ENCODE peak calls at places on chromosomes 11 and 22, in seven cellular contexts. M is PC-9, X is A549, T is RWPE1, I is fibroblast of lung, C is endodermal cell, S is HCT116. U is an unnamed sample.

GRCh38 chr22:35835998-35836691 is 118.5 kb downstream of the APOL5 start:
- DNase-seq in M (peak; percentile 88), X (peak; percentile 75), T (peak; percentile 75), I (peak; percentile 93), C (peak; percentile 79), S (peak; percentile 68), U (no peak)

GRCh38 chr22:42764895-42765363 is 44.3 kb upstream of the A4GALT start:
- DNase-seq in M (no peak), X (no peak), T (no peak), I (no peak), C (no peak), S (no peak), U (no peak)

GRCh38 chr22:38731703-38732161 is 24.1 kb downstream of the SUN2 start:
- DNase-seq in M (no peak), X (no peak), T (no peak), I (no peak), C (no peak), S (no peak), U (no peak)

GRCh38 chr22:16818538-16818937 is 6.7 kb downstream of the XKR3 start:
- DNase-seq in M (no peak), X (no peak), T (no peak), I (no peak), C (no peak), S (no peak), U (no peak)

GRCh38 chr11:83140691-83141455 is 16.1 kb upstream of the PCF11 start:
- DNase-seq in M (no peak), X (no peak), T (no peak), I (no peak), C (no peak), S (no peak), U (no peak)

GRCh38 chr11:46489668-46490560 is 98.3 kb upstream of the CHRM4 start:
- DNase-seq in M (no peak), X (peak; percentile 66), T (peak; percentile 60), I (peak; percentile 48), C (peak; percentile 66), S (peak; percentile 46), U (no peak)

GRCh38 chr11:78228467-78228866 is 39.7 kb downstream of the USP35 start:
- DNase-seq in M (peak; percentile 64), X (peak; percentile 60), T (peak; percentile 64), I (peak; percentile 41), C (peak; percentile 72), S (peak; percentile 32), U (peak; percentile 21)

GRCh38 chr11:13884159-13884799 is 78.2 kb upstream of the SPON1 start:
- DNase-seq in M (no peak), X (no peak), T (peak; percentile 46), I (peak; percentile 17), C (no peak), S (no peak), U (no peak)

GRCh38 chr11:59550842-59551650 is 39.7 kb downstream of the OR4D9 start:
- DNase-seq in M (peak; percentile 83), X (peak; percentile 95), T (peak; percentile 49), I (peak; percentile 83), C (peak; percentile 93), S (peak; percentile 91), U (peak; percentile 84)

GRCh38 chr11:10328314-10329090 is 23.6 kb downstream of the ADM start:
- DNase-seq in M (peak; percentile 69), X (no peak), T (no peak), I (peak; percentile 85), C (no peak), S (no peak), U (no peak)

GRCh38 chr11:10329356-10329755 is 24.5 kb downstream of the ADM start:
- DNase-seq in M (no peak), X (no peak), T (no peak), I (no peak), C (no peak), S (no peak), U (no peak)

GRCh38 chr11:10325398-10326079 is 20.7 kb downstream of the ADM start:
- DNase-seq in M (no peak), X (no peak), T (no peak), I (peak; percentile 92), C (no peak), S (no peak), U (no peak)

GRCh38 chr11:10326080-10326964 is 21.4 kb downstream of the ADM start:
- DNase-seq in M (peak; percentile 67), X (peak; percentile 90), T (no peak), I (peak; percentile 30), C (peak; percentile 54), S (no peak), U (no peak)

GRCh38 chr11:10327254-10327653 is 22.4 kb downstream of the ADM start:
- DNase-seq in M (no peak), X (no peak), T (no peak), I (peak; percentile 64), C (no peak), S (no peak), U (no peak)
- H3K27ac ChIP-seq in M (peak overlapping the region; percentile 34), X (peak overlapping the region; percentile 63), T (no peak overlapping the region), I (peak overlapping the region; percentile 79), C (no peak overlapping the region), S (no peak overlapping the region), U (peak overlapping the region; percentile 31)

DNA sequence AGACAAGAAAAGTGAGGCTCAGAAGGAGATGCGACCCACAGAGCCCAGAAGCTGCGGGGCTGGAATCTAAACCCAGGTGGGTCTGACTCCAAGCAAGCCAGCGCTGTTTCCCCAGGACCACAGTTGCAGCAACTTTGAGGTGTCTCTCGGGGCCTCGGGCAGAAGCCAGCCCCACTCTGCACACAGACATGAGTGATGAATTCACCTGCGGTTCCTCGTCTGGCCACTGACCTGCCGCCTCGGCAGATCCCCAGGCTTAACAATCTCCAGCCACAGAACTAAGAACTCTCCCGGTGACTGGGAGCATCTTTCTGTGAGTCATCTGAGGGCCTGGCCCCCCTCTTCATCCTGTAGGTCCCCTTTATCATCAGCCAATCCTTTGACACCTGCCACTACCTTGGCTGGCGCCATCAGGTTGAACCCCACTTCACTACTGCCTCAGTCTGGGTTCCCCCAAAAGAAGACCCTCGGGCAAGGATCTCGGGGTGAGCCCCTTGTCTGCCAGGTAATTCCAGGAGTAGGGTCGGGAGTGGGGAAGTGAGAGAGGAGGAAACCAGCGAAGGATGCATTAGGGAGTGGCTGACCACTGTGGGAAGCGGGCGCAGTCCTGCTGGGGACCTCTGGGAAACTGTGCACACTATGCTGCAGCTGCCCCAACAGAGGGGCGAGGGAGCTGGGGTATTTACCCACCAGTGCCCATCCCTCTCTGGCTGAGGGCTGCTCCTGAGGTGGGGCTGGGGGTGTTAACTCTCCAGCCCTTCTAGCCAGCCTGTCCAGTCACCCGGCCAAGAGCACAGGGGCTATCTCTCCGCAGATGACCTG is 33.0 kb upstream of the MN1 start:
- DNase-seq in M (peak; percentile 11), X (no peak), T (no peak), I (no peak), C (no peak), S (no peak), U (no peak)
- H3K27ac ChIP-seq in M (no peak overlapping the region), X (no peak overlapping the region), T (no peak overlapping the region), I (no peak overlapping the region), C (no peak overlapping the region), S (no peak overlapping the region), U (no peak overlapping the region)

GRCh38 chr11:133172349-133172748 is 360.0 kb downstream of the OPCML start:
- DNase-seq in M (no peak), X (no peak), T (no peak), I (no peak), C (no peak), S (no peak), U (no peak)
- H3K27ac ChIP-seq in M (no peak overlapping the region), X (no peak overlapping the region), T (no peak overlapping the region), I (no peak overlapping the region), C (no peak overlapping the region), S (no peak overlapping the region), U (no peak overlapping the region)

DNA sequence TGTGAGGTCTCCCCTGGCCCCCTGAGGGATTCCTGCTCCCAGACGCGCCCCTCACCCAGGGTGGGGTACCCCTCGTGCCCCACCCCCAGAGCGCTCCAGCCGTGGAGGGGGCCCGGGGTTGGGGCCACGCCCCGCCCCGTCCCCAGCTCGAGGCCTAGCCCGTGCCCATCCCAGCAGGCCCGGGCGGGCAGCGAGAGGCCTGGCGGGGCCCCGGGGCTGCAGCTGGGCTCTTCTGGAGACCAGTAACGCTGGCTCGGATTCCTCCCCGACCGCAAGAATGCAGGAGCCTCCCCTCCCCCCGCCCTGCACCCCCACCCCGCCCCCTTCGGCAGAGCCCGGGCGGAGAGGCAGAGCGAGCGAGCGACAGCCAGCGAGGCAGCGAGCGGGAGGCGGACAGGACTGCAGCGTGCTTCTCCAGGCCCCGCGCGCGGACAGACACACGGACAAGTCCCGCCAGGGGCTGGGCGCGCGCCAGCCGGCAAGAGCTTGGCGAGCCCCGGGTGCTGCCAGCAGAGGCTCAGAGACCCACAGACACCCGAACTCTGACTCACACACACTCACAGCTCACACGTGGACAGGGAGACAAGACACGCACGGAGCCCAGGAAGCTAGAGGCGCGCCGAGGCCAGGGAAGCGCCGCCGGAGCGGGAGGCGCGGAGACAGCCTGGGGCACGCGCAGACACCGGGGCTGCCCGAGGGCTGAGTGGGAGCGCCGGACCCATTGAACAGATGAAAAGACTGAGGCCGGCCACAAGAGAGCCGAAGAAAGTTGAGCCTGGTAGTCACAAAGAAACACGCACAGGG is 15.2 kb downstream of the BCL9L start:
- DNase-seq in M (peak; percentile 88), X (peak; percentile 75), T (peak; percentile 77), I (peak; percentile 95), C (peak; percentile 98), S (no peak), U (peak; percentile 92)
- H3K27ac ChIP-seq in M (peak overlapping the region; percentile 96), X (peak overlapping the region; percentile 100), T (peak overlapping the region; percentile 100), I (peak overlapping the region; percentile 93), C (peak overlapping the region; percentile 92), S (peak overlapping the region; percentile 100), U (peak overlapping the region; percentile 100)

GRCh38 chr22:21736084-21736642 is 569 bp upstream of the YPEL1 start:
- DNase-seq in M (no peak), X (no peak), T (no peak), I (no peak), C (no peak), S (no peak), U (no peak)

GRCh38 chr22:21736948-21737347 is 1.4 kb upstream of the YPEL1 start:
- DNase-seq in M (no peak), X (no peak), T (no peak), I (no peak), C (no peak), S (no peak), U (no peak)

GRCh38 chr22:21731503-21731902 is 4.1 kb downstream of the YPEL1 start:
- DNase-seq in M (no peak), X (no peak), T (no peak), I (no peak), C (no peak), S (no peak), U (no peak)

GRCh38 chr22:21735198-21736083 is at the start of gene YPEL1:
- DNase-seq in M (peak; percentile 61), X (peak; percentile 94), T (peak; percentile 91), I (peak; percentile 94), C (peak; percentile 99), S (peak; percentile 70), U (peak; percentile 96)

GRCh38 chr22:21734540-21735197 is 925 bp downstream of the YPEL1 start:
- DNase-seq in M (no peak), X (no peak), T (no peak), I (no peak), C (no peak), S (no peak), U (no peak)
- H3K27ac ChIP-seq in M (no peak overlapping the region), X (no peak overlapping the region), T (no peak overlapping the region), I (no peak overlapping the region), C (no peak overlapping the region), S (no peak overlapping the region), U (peak overlapping the region; percentile 58)

GRCh38 chr11:34242037-34242625 is 115.7 kb downstream of the ABTB2 start:
- DNase-seq in M (peak; percentile 58), X (peak; percentile 65), T (peak; percentile 43), I (peak; percentile 61), C (no peak), S (no peak), U (peak; percentile 67)
- H3K27ac ChIP-seq in M (peak overlapping the region; percentile 76), X (peak overlapping the region; percentile 80), T (peak overlapping the region; percentile 74), I (no peak overlapping the region), C (no peak overlapping the region), S (peak overlapping the region; percentile 17), U (no peak overlapping the region)